ENCODE peak calls at places on chromosomes 6 and 20, in four cellular contexts. I is HTR-8/SVneo, V is kidney tubule cell, J is NAMALWA. P is an unnamed sample.

GRCh38 chr6:32114853-32115252 is 5.7 kb upstream of the TNXB start:
- DNase-seq in I (peak; percentile 80), V (no peak), J (no peak), P (no peak)

GRCh38 chr6:40695750-40696415 is 108.7 kb upstream of the LRFN2 start:
- DNase-seq in I (no peak), V (no peak), J (peak; percentile 40), P (no peak)

GRCh38 chr20:39885975-39886649 is 802.9 kb downstream of the MAFB start:
- DNase-seq in I (no peak), V (peak; percentile 88), J (peak; percentile 61), P (peak; percentile 61)

GRCh38 chr6:4322846-4323309 is 187.5 kb upstream of the ECI2 start:
- DNase-seq in I (no peak), V (peak; percentile 29), J (no peak), P (peak; percentile 35)

GRCh38 chr20:33893314-33893713 is 82.2 kb downstream of the CHMP4B start:
- DNase-seq in I (no peak), V (peak; percentile 76), J (no peak), P (peak; percentile 43)

GRCh38 chr6:160659562-160659961 is 4.5 kb downstream of the LPA start:
- DNase-seq in I (no peak), V (no peak), J (no peak), P (no peak)

GRCh38 chr6:2957696-2958330 is 13.6 kb downstream of the SERPINB6 start:
- DNase-seq in I (no peak), V (no peak), J (no peak), P (no peak)

GRCh38 chr6:90397929-90398674 is 101.5 kb upstream of the BACH2 start:
- DNase-seq in I (peak; percentile 21), V (peak; percentile 85), J (peak; percentile 69), P (peak; percentile 71)

GRCh38 chr20:21105429-21106170 is 558 bp downstream of the LINC00237 start:
- DNase-seq in I (no peak), V (no peak), J (no peak), P (no peak)

GRCh38 chr6:136410201-136411027 is 120.8 kb upstream of the BCLAF1 start:
- DNase-seq in I (no peak), V (no peak), J (no peak), P (no peak)

GRCh38 chr6:43520097-43520496 is 3.2 kb downstream of the POLR1C start:
- DNase-seq in I (no peak), V (no peak), J (no peak), P (no peak)

GRCh38 chr6:74870403-74870802 is 335.4 kb downstream of the COL12A1 start:
- DNase-seq in I (no peak), V (peak; percentile 66), J (peak; percentile 16), P (no peak)

GRCh38 chr6:13500264-13500663 is 12.9 kb upstream of the GFOD1 start:
- DNase-seq in I (no peak), V (peak; percentile 73), J (no peak), P (peak; percentile 33)

GRCh38 chr6:37822851-37823682 is 3.5 kb downstream of the ZFAND3 start:
- DNase-seq in I (no peak), V (peak; percentile 32), J (no peak), P (peak; percentile 62)

GRCh38 chr20:38032585-38033329 is 499 bp downstream of the TTI1 start:
- DNase-seq in I (no peak), V (peak; percentile 5), J (no peak), P (no peak)

GRCh38 chr6:150016324-150017185 is 8.8 kb downstream of the RAET1L start:
- DNase-seq in I (peak; percentile 42), V (peak; percentile 76), J (peak; percentile 82), P (peak; percentile 56)

GRCh38 chr6:170297577-170298330 is 6.9 kb upstream of the DLL1 start:
- DNase-seq in I (no peak), V (no peak), J (no peak), P (no peak)

GRCh38 chr6:169830876-169831275 is 79.5 kb downstream of the ERMARD start:
- DNase-seq in I (no peak), V (no peak), J (no peak), P (peak; percentile 12)

GRCh38 chr20:40668449-40669228 is 20.4 kb downstream of the MAFB start:
- DNase-seq in I (no peak), V (peak; percentile 30), J (no peak), P (peak; percentile 42)

GRCh38 chr6:169868458-169868857 is 117.0 kb downstream of the ERMARD start:
- DNase-seq in I (no peak), V (no peak), J (peak; percentile 45), P (no peak)

GRCh38 chr20:47102629-47103028 is 208.0 kb downstream of the EYA2 start:
- DNase-seq in I (no peak), V (no peak), J (no peak), P (no peak)

GRCh38 chr20:47232518-47232917 is 124.0 kb downstream of the ZMYND8 start:
- DNase-seq in I (no peak), V (no peak), J (no peak), P (no peak)

GRCh38 chr20:63831696-63832686 is 927 bp upstream of the ZBTB46 start:
- DNase-seq in I (no peak), V (peak; percentile 41), J (no peak), P (no peak)

GRCh38 chr6:69907981-69908498 is 41.7 kb downstream of the COL19A1 start:
- DNase-seq in I (no peak), V (peak; percentile 42), J (no peak), P (no peak)

GRCh38 chr20:54126809-54127655 is 46.8 kb downstream of the CYP24A1 start:
- DNase-seq in I (no peak), V (peak; percentile 72), J (no peak), P (peak; percentile 51)

GRCh38 chr20:45340236-45340847 is 7.9 kb downstream of the SDC4 start:
- DNase-seq in I (no peak), V (peak; percentile 50), J (no peak), P (peak; percentile 52)

GRCh38 chr6:15378864-15379263 is 133.0 kb downstream of the JARID2 start:
- DNase-seq in I (no peak), V (no peak), J (no peak), P (no peak)

GRCh38 chr6:39214846-39215639 is 14.2 kb downstream of the KCNK5 start:
- DNase-seq in I (no peak), V (peak; percentile 80), J (no peak), P (no peak)

GRCh38 chr20:50431066-50431450 is 79.1 kb upstream of the PTPN1 start:
- DNase-seq in I (no peak), V (no peak), J (no peak), P (no peak)

P was measured in mammary epithelial cell.